ENCODE peak calls at places on chromosomes 11 and 22, in nine cellular contexts. G is right atrium auricular region; C is CD8-positive, alpha-beta T cell; M is heart right ventricle; W is IMR-90; E is lower lobe of right lung; Y is neural progenitor cell; N is effector memory CD4-positive, alpha-beta T cell; O is aorta. Z is an unnamed sample. For H3K36me3, the result is how much of the 10 kb centered on the place peaks cover.

GRCh38 chr11:59776210-59777066 is 21.3 kb downstream of the STX3 start:
- DNase-seq in G (no peak), C (no peak), M (no peak), W (peak), E (no peak), Y (no peak), N (no peak), O (no peak), Z (no peak)

GRCh38 chr11:34620820-34621792 is at the start of gene EHF:
- DNase-seq in G (no peak), C (no peak), M (no peak), W (no peak), E (no peak), Y (no peak), N (no peak), O (no peak), Z (no peak)

GRCh38 chr22:25644122-25644521 is 79.6 kb downstream of the GRK3 start:
- DNase-seq in G (no peak), C (no peak), M (peak), W (peak), E (no peak), Y (no peak), N (no peak), O (no peak), Z (no peak)

GRCh38 chr11:68528630-68529029 is 68.1 kb downstream of the PPP6R3 start:
- DNase-seq in G (no peak), C (no peak), M (no peak), W (no peak), E (no peak), Y (no peak), N (peak), O (no peak), Z (no peak)

GRCh38 chr22:50271519-50271970 is 1.4 kb upstream of the MAPK11 start:
- DNase-seq in G (no peak), C (no peak), M (peak), W (peak), E (no peak), Y (peak), N (peak), O (no peak), Z (peak)

GRCh38 chr22:40176921-40177737 is 596 bp upstream of the TNRC6B start:
- DNase-seq in G (no peak), C (peak), M (no peak), W (peak), E (no peak), Y (peak), N (peak), O (peak), Z (no peak)

GRCh38 chr11:120985718-120986569 is 38.0 kb upstream of the TBCEL start:
- DNase-seq in G (no peak), C (peak), M (peak), W (peak), E (peak), Y (peak), N (no peak), O (peak), Z (peak)

GRCh38 chr22:45090364-45090960 is 73.3 kb upstream of the NUP50 start:
- DNase-seq in G (no peak), C (no peak), M (no peak), W (peak), E (no peak), Y (peak), N (no peak), O (no peak), Z (peak)

GRCh38 chr22:25488244-25489020 is 76.0 kb upstream of the GRK3 start:
- DNase-seq in G (no peak), C (no peak), M (peak), W (peak), E (peak), Y (no peak), N (no peak), O (peak), Z (no peak)

GRCh38 chr22:50184004-50184461 is 1.7 kb upstream of the TRABD start:
- DNase-seq in G (peak), C (no peak), M (peak), W (peak), E (peak), Y (peak), N (no peak), O (peak), Z (no peak)

GRCh38 chr11:29343465-29344333 is 673.1 kb downstream of the KCNA4 start:
- DNase-seq in G (no peak), C (no peak), M (peak), W (peak), E (peak), Y (peak), N (no peak), O (peak), Z (peak)

GRCh38 chr11:66981976-66982578 is 7.0 kb downstream of the C11orf86 start:
- DNase-seq in G (peak), C (no peak), M (peak), W (peak), E (peak), Y (no peak), N (no peak), O (peak), Z (no peak)

GRCh38 chr22:44410396-44411056 is 87.5 kb downstream of the RTL6 start:
- DNase-seq in G (no peak), C (no peak), M (peak), W (no peak), E (peak), Y (no peak), N (no peak), O (no peak), Z (no peak)

GRCh38 chr11:36131719-36132349 is 157.4 kb downstream of the COMMD9 start:
- DNase-seq in G (no peak), C (no peak), M (peak), W (peak), E (no peak), Y (peak), N (no peak), O (peak), Z (peak)

GRCh38 chr22:26972281-26972680 is 314.9 kb downstream of the MIAT start:
- DNase-seq in G (no peak), C (no peak), M (no peak), W (no peak), E (no peak), Y (no peak), N (no peak), O (no peak), Z (no peak)

GRCh38 chr22:50078246-50078645 is 7.0 kb downstream of the MLC1 start:
- DNase-seq in G (no peak), C (no peak), M (no peak), W (no peak), E (no peak), Y (no peak), N (no peak), O (peak), Z (no peak)

GRCh38 chr22:49763696-49764095 is 64.0 kb downstream of the BRD1 start:
- DNase-seq in G (no peak), C (no peak), M (no peak), W (no peak), E (peak), Y (no peak), N (no peak), O (peak), Z (no peak)

GRCh38 chr11:117200813-117201515 is 1.8 kb downstream of the TAGLN start:
- DNase-seq in G (no peak), C (no peak), M (no peak), W (peak), E (no peak), Y (no peak), N (no peak), O (no peak), Z (no peak)

GRCh38 chr11:118605116-118605867 is 2.1 kb upstream of the PHLDB1 start:
- DNase-seq in G (peak), C (no peak), M (peak), W (peak), E (no peak), Y (peak), N (no peak), O (peak), Z (no peak)

GRCh38 chr11:73506038-73506437 is 91.9 kb downstream of the FAM168A start:
- DNase-seq in G (no peak), C (no peak), M (no peak), W (no peak), E (no peak), Y (no peak), N (no peak), O (no peak), Z (no peak)

GRCh38 chr11:126829716-126830115 is 170.9 kb downstream of the KIRREL3 start:
- DNase-seq in G (no peak), C (no peak), M (no peak), W (no peak), E (no peak), Y (no peak), N (no peak), O (no peak), Z (no peak)

GRCh38 chr11:107337917-107338316 is 119.7 kb downstream of the CWF19L2 start:
- DNase-seq in G (no peak), C (no peak), M (no peak), W (no peak), E (no peak), Y (no peak), N (no peak), O (no peak), Z (no peak)

GRCh38 chr11:69644071-69644961 is 3.4 kb downstream of the CCND1 start:
- DNase-seq in G (peak), C (no peak), M (peak), W (peak), E (peak), Y (no peak), N (no peak), O (peak), Z (no peak)

GRCh38 chr11:19234428-19234827 is 6.3 kb downstream of the E2F8 start:
- DNase-seq in G (no peak), C (no peak), M (no peak), W (no peak), E (no peak), Y (no peak), N (no peak), O (no peak), Z (no peak)

GRCh38 chr22:27139935-27140493 is 482.6 kb downstream of the MIAT start:
- DNase-seq in G (peak), C (no peak), M (no peak), W (peak), E (no peak), Y (peak), N (no peak), O (peak), Z (no peak)

GRCh38 chr11:35672608-35673007 is 10.0 kb downstream of the TRIM44 start:
- DNase-seq in G (no peak), C (no peak), M (no peak), W (no peak), E (no peak), Y (no peak), N (no peak), O (no peak), Z (no peak)

GRCh38 chr11:101185985-101186384 is 56.4 kb upstream of the PGR start:
- DNase-seq in G (no peak), C (no peak), M (no peak), W (no peak), E (no peak), Y (no peak), N (no peak), O (no peak), Z (no peak)

GRCh38 chr11:133020321-133020720 is 512.0 kb downstream of the OPCML start:
- DNase-seq in G (no peak), C (no peak), M (no peak), W (no peak), E (no peak), Y (no peak), N (no peak), O (no peak), Z (no peak)

GRCh38 chr11:58060939-58061672 is 30.4 kb downstream of the OR6Q1 start:
- DNase-seq in G (no peak), C (no peak), M (no peak), W (peak), E (no peak), Y (peak), N (no peak), O (no peak), Z (no peak)

DNA sequence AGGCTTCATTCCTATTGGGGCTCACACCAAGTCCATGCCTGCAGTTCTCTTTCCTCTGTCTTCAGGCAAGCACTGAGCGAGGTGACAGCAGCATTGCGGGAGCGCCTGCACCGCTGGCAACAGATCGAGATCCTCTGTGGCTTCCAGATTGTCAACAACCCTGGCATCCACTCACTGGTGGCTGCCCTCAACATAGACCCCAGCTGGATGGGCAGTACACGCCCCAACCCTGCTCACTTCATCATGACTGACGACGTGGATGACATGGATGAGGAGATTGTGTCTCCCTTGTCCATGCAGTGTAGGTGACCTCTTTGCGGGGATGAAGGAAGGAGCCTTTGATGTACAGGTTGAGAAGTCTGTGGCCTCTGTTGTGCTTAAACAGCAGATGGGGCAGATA is 11.4 kb upstream of the RRM1 start:
- DNase-seq in G (no peak), C (no peak), M (no peak), W (no peak), E (no peak), Y (no peak), N (no peak), O (no peak), Z (no peak)
- H3K36me3 ChIP-seq in G (under half), C (under half), M (under half), W (under half), E (half or more), Y (under half), N (half or more), O (under half), Z (under half)

GRCh38 chr11:33567004-33567403 is 133.6 kb downstream of the C11orf91 start:
- DNase-seq in G (no peak), C (no peak), M (no peak), W (no peak), E (no peak), Y (no peak), N (no peak), O (no peak), Z (no peak)
- H3K36me3 ChIP-seq in G (under half), C (under half), M (under half), W (under half), E (under half), Y (under half), N (under half), O (under half), Z (under half)

GRCh38 chr22:19962246-19962908 is 20.8 kb upstream of the TXNRD2 start:
- DNase-seq in G (no peak), C (no peak), M (peak), W (peak), E (peak), Y (peak), N (peak), O (peak), Z (peak)
- H3K36me3 ChIP-seq in G (under half), C (under half), M (under half), W (under half), E (under half), Y (under half), N (under half), O (under half), Z (under half)

GRCh38 chr22:29341056-29341848 is 25.8 kb upstream of the RASL10A start:
- DNase-seq in G (no peak), C (no peak), M (no peak), W (no peak), E (no peak), Y (no peak), N (no peak), O (no peak), Z (no peak)
- H3K36me3 ChIP-seq in G (half or more), C (half or more), M (under half), W (half or more), E (half or more), Y (under half), N (half or more), O (under half), Z (half or more)

DNA sequence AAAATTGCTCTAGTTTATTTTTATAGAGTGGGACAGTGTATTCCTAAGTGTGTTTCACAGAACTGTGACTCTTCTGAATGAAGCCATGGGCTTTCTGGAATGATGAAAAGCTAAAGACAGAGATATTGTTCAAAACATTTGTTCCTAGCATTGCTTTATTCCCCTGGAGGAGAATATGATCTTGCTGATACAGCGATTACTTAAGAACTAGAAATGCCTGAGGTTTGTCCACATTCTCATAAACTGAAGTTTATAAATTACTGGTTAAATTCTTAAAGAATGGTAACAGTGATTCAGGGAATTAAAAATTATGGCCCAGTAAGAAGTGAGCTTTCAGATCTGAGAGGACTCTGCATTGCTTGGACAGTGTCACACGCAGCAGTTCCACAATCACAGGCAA is 690.3 kb downstream of the FAM181B start:
- DNase-seq in G (no peak), C (no peak), M (no peak), W (no peak), E (no peak), Y (no peak), N (no peak), O (no peak), Z (no peak)
- H3K36me3 ChIP-seq in G (under half), C (under half), M (under half), W (under half), E (under half), Y (under half), N (under half), O (under half), Z (under half)

GRCh38 chr22:37647928-37648327 is 8.5 kb downstream of the SH3BP1 start:
- DNase-seq in G (no peak), C (no peak), M (no peak), W (no peak), E (no peak), Y (no peak), N (no peak), O (no peak), Z (no peak)
- H3K36me3 ChIP-seq in G (under half), C (half or more), M (under half), W (half or more), E (half or more), Y (under half), N (half or more), O (under half), Z (under half)

Z was measured in neuronal stem cell.